ENCODE peak calls at places on chromosome 14, in four cellular contexts. B, W, P and Q are unnamed samples. For H3K4me1, the result is how much of the 10 kb centered on the place peaks cover.

GRCh38 chr14:68692916-68693771 is 99.7 kb downstream of the ZFP36L1 start:
- DNase-seq in W (no peak), P (peak), B (no peak), Q (no peak)

GRCh38 chr14:104876251-104876699 is 11.2 kb downstream of the CEP170B start:
- DNase-seq in B (peak), P (no peak), W (no peak), Q (no peak)

GRCh38 chr14:31926123-31926522 is 151.0 kb upstream of the ARHGAP5 start:
- DNase-seq in W (no peak), B (peak), P (no peak), Q (no peak)

GRCh38 chr14:91410781-91411536 is 6.7 kb downstream of the CCDC88C start:
- DNase-seq in B (peak), W (no peak), P (no peak), Q (no peak)

GRCh38 chr14:93073366-93073722 is 42.4 kb downstream of the ITPK1 start:
- DNase-seq in P (no peak), B (no peak), W (no peak), Q (no peak)

GRCh38 chr14:52266782-52267181 is 716 bp upstream of the PTGDR start:
- DNase-seq in P (peak), B (no peak), W (no peak), Q (no peak)

GRCh38 chr14:67970923-67971322 is 151.3 kb downstream of the RAD51B start:
- DNase-seq in W (no peak), P (no peak), B (no peak), Q (no peak)

GRCh38 chr14:83575301-83575700 is 1954.6 kb upstream of the FLRT2 start:
- DNase-seq in B (no peak), P (no peak), W (no peak), Q (no peak)

GRCh38 chr14:93951798-93952540 is 24.4 kb downstream of the ASB2 start:
- DNase-seq in B (no peak), W (no peak), P (peak), Q (no peak)

GRCh38 chr14:32940066-32940651 is 1.5 kb downstream of the NPAS3 start:
- DNase-seq in B (no peak), P (peak), W (no peak), Q (no peak)

GRCh38 chr14:76761849-76762616 is 765 bp downstream of the VASH1 start:
- DNase-seq in P (no peak), B (no peak), W (no peak), Q (peak)

GRCh38 chr14:38391334-38391733 is 135.4 kb upstream of the CLEC14A start:
- DNase-seq in P (peak), B (no peak), W (no peak), Q (no peak)

GRCh38 chr14:95195031-95195430 is 37.7 kb upstream of the DICER1 start:
- DNase-seq in B (no peak), P (no peak), W (no peak), Q (no peak)

GRCh38 chr14:35420036-35420811 is 15.7 kb upstream of the NFKBIA start:
- DNase-seq in B (no peak), W (no peak), P (peak), Q (no peak)

GRCh38 chr14:21825845-21826244 is 152.2 kb upstream of the OR4E1 start:
- DNase-seq in W (no peak), B (no peak), P (no peak), Q (no peak)

GRCh38 chr14:103623883-103624482 is 5.0 kb upstream of the KLC1 start:
- DNase-seq in W (no peak), P (no peak), B (no peak), Q (no peak)

GRCh38 chr14:72736348-72736747 is 157.6 kb downstream of the DPF3 start:
- DNase-seq in P (peak), W (no peak), B (no peak), Q (no peak)

GRCh38 chr14:63564318-63564717 is 21.1 kb upstream of the PPP2R5E start:
- DNase-seq in W (no peak), P (peak), B (no peak), Q (no peak)

GRCh38 chr14:49959822-49960408 is 67.0 kb downstream of the ARF6 start:
- DNase-seq in P (no peak), B (peak), W (no peak), Q (no peak)

GRCh38 chr14:37985826-37986470 is 221.8 kb upstream of the SSTR1 start:
- DNase-seq in P (peak), W (no peak), B (peak), Q (no peak)

GRCh38 chr14:87052646-87053225 is 940.2 kb downstream of the GALC start:
- DNase-seq in B (no peak), P (no peak), W (no peak), Q (no peak)

GRCh38 chr14:77882631-77883030 is 82.7 kb downstream of the ADCK1 start:
- DNase-seq in B (no peak), P (no peak), W (no peak), Q (no peak)

GRCh38 chr14:65790185-65790815 is 377.8 kb downstream of the FUT8 start:
- DNase-seq in W (no peak), B (no peak), P (no peak), Q (no peak)

GRCh38 chr14:60090864-60091519 is 731 bp upstream of the PCNX4 start:
- DNase-seq in B (peak), W (no peak), P (peak), Q (no peak)

GRCh38 chr14:89401241-89401640 is 15.8 kb downstream of the FOXN3 start:
- DNase-seq in P (no peak), B (no peak), W (no peak), Q (no peak)

GRCh38 chr14:71478542-71478941 is 453.7 kb upstream of the RGS6 start:
- DNase-seq in W (no peak), P (peak), B (no peak), Q (no peak)

GRCh38 chr14:67557118-67557517 is 24.0 kb downstream of the PLEKHH1 start:
- DNase-seq in P (peak), B (no peak), W (no peak), Q (no peak)

GRCh38 chr14:90760055-90760444 is 56.2 kb downstream of the TTC7B start:
- DNase-seq in P (no peak), W (no peak), B (no peak), Q (no peak)

GRCh38 chr14:67719866-67720265 is 18.2 kb downstream of the RDH12 start:
- DNase-seq in W (no peak), B (no peak), P (no peak), Q (no peak)

GRCh38 chr14:44895716-44896115 is 66.0 kb downstream of the KLHL28 start:
- DNase-seq in P (peak), B (no peak), W (no peak), Q (no peak)

GRCh38 chr14:61603736-61604135 is 91.6 kb upstream of the HIF1A start:
- DNase-seq in P (no peak), W (no peak), B (no peak), Q (no peak)

GRCh38 chr14:63383776-63384367 is 65.1 kb upstream of the GPHB5 start:
- DNase-seq in P (no peak), B (no peak), W (no peak), Q (no peak)

GRCh38 chr14:105399441-105399775 is 1.1 kb downstream of the TEX22 start:
- DNase-seq in B (no peak), P (no peak), W (no peak), Q (no peak)

GRCh38 chr14:50225067-50225973 is 6.1 kb downstream of the SOS2 start:
- DNase-seq in P (peak), B (no peak), W (no peak), Q (no peak)

GRCh38 chr14:101185946-101186345 is 282.4 kb upstream of the RTL1 start:
- DNase-seq in B (no peak), W (no peak), P (no peak), Q (peak)

GRCh38 chr14:101225116-101225728 is 321.7 kb upstream of the RTL1 start:
- DNase-seq in B (no peak), P (no peak), W (no peak), Q (peak)

GRCh38 chr14:87852107-87852506 is 140.9 kb downstream of the GALC start:
- DNase-seq in B (no peak), W (no peak), P (no peak), Q (no peak)

GRCh38 chr14:61103541-61104339 is 122.7 kb downstream of the SLC38A6 start:
- DNase-seq in W (peak), B (no peak), P (peak), Q (peak)

GRCh38 chr14:64812412-64812811 is 67.3 kb downstream of the SPTB start:
- DNase-seq in W (no peak), P (no peak), B (peak), Q (no peak)

GRCh38 chr14:35117112-35117511 is 4.7 kb downstream of the PPP2R3C start:
- DNase-seq in B (no peak), W (no peak), P (no peak), Q (no peak)

GRCh38 chr14:74567646-74568379 is 44.2 kb downstream of the LTBP2 start:
- DNase-seq in P (no peak), B (no peak), W (no peak), Q (no peak)
- H3K4me1 ChIP-seq in P (half or more), B (under half), W (half or more), Q (half or more)

DNA sequence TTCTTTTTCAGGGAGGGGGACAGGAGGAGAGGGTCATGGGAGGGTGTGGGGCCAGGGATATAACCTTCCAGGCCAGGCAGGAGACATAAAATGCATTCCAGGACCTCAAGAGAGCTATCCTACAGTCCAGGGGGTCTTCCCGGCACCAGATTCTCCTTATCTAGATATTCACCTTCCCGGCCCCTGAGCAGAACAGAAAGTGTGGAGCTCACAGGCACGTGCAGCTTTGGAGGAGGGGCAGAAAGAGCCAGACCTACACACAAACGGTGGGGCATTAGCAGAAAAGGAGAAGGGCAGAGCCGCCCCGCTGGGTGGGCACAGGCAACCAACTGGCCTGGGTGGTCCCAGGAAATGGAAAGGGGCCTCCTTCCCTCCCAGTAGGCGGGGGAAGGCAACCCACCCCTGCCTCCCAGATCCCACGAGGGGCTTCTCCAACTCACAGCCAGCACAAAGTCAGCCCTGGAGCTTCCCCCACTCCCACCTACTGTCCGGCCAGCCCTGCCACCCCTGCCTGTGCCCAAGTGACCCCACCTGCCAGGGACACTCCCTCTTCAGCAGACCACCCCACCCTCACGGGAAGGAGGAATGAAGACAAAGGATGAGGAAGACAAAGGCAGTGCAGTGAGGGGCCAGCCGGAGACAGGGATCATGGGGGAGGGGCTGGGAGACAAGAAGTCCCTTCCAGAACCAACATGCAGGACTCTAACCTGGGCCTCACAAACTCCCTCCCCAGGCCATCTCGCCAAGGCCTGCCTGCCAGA is 33.3 kb downstream of the CCDC85C start:
- DNase-seq in W (no peak), B (no peak), P (no peak), Q (no peak)
- H3K4me1 ChIP-seq in W (under half), B (under half), P (under half), Q (half or more)

GRCh38 chr14:69786628-69787027 is 10.4 kb downstream of the SLC10A1 start:
- DNase-seq in W (no peak), B (no peak), P (no peak), Q (no peak)

GRCh38 chr14:69794791-69795190 is 2.2 kb downstream of the SLC10A1 start:
- DNase-seq in W (no peak), P (no peak), B (no peak), Q (peak)

GRCh38 chr14:69784942-69785341 is 12.1 kb downstream of the SLC10A1 start:
- DNase-seq in W (no peak), B (no peak), P (no peak), Q (no peak)

GRCh38 chr14:69792887-69793421 is 4.1 kb downstream of the SLC10A1 start:
- DNase-seq in P (no peak), W (no peak), B (no peak), Q (peak)

DNA sequence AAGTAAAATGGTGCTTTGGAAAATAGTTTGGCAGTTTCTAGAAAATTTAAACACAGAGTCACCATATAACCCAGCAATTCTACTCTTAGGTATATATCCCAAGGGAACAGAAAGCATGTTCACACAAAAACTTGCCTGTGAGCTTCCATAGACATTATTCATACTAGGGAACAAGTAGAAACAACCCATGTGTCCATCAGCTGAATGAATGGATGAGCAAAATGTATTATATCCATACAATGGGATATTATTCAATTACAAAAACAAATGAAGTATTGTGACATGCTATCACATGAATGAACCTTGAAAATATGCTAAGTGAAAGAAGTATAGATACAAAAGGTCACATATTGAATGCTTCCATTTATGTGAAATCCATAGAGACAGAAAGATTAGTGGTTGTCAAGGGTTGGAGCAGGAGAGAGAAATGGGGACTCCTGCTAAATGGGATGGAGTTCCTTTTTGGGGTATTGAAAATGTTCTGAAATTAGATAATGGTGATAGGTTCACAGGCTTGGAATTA is 7.9 kb downstream of the SLC10A1 start:
- DNase-seq in B (no peak), P (no peak), W (no peak), Q (no peak)
- H3K4me1 ChIP-seq in B (under half), P (under half), W (under half), Q (under half)

DNA sequence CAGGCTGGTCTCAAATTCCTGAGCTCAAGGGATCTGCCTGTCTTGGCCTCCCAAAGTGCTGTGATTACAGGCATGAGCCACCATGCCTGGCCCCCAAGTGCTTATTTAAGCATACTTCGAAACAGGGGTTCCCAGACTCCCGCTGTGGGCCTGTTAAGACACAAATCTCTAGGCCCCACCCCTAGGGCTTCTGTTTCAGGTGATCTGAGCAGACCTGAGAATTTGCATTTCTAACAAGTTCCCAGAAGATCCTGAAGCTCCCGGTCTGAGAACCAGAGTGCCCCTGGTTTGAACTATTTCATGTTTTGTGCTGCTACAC is 25.0 kb downstream of the GCH1 start:
- DNase-seq in W (no peak), B (no peak), P (no peak), Q (peak)
- H3K4me1 ChIP-seq in W (under half), B (under half), P (under half), Q (under half)

GRCh38 chr14:99213101-99213500 is 58.9 kb downstream of the BCL11B start:
- DNase-seq in P (peak), B (peak), W (no peak), Q (no peak)
- H3K4me1 ChIP-seq in P (under half), B (half or more), W (under half), Q (under half)